ENCODE peak calls at places on chromosomes 2 and 18, in four cellular contexts. V is SIG-M5, J is T-cell, K is right cardiac atrium. U is an unnamed sample.

GRCh38 chr2:28274911-28275685 is 117.6 kb upstream of the FOSL2 start:
- DNase-seq in V (peak; percentile 33), J (no peak), K (no peak), U (peak; percentile 97)

GRCh38 chr2:31429759-31430438 is 15.4 kb upstream of the XDH start:
- DNase-seq in V (no peak), K (no peak), J (no peak), U (peak; percentile 69)

GRCh38 chr18:64100136-64100922 is 48.6 kb downstream of the LINC00305 start:
- DNase-seq in J (no peak), K (no peak), V (no peak), U (no peak)

GRCh38 chr2:57669570-57669969 is 377.0 kb upstream of the VRK2 start:
- DNase-seq in V (no peak), K (no peak), J (no peak), U (no peak)

GRCh38 chr18:10591891-10592290 is 66.1 kb downstream of the NAPG start:
- DNase-seq in K (no peak), J (no peak), V (no peak), U (no peak)

GRCh38 chr2:86251840-86252266 is 52.6 kb downstream of the MRPL35 start:
- DNase-seq in J (no peak), K (peak; percentile 73), V (no peak), U (no peak)

GRCh38 chr18:48667276-48668254 is 128.7 kb downstream of the CTIF start:
- DNase-seq in K (no peak), J (no peak), V (no peak), U (no peak)

GRCh38 chr2:38600242-38600891 is 2.4 kb downstream of the HNRNPLL start:
- DNase-seq in V (no peak), K (peak; percentile 55), J (no peak), U (peak; percentile 27)

GRCh38 chr2:229733606-229734205 is 19.4 kb upstream of the DNER start:
- DNase-seq in V (no peak), K (no peak), J (no peak), U (no peak)

GRCh38 chr2:161681043-161681442 is 56.8 kb downstream of the SLC4A10 start:
- DNase-seq in V (no peak), K (no peak), J (no peak), U (peak; percentile 1)

GRCh38 chr2:196315388-196316049 is 144.1 kb upstream of the STK17B start:
- DNase-seq in J (no peak), V (no peak), K (no peak), U (peak; percentile 55)

GRCh38 chr2:182061739-182062138 is 76.1 kb downstream of the PPP1R1C start:
- DNase-seq in K (no peak), V (no peak), J (no peak), U (no peak)

GRCh38 chr2:5253263-5253662 is 438.9 kb upstream of the SOX11 start:
- DNase-seq in J (no peak), V (no peak), K (no peak), U (no peak)

GRCh38 chr18:22709288-22710060 is 223.7 kb upstream of the RBBP8 start:
- DNase-seq in V (no peak), K (no peak), J (no peak), U (no peak)

GRCh38 chr2:198055726-198056125 is 251.3 kb downstream of the PLCL1 start:
- DNase-seq in J (no peak), K (no peak), V (no peak), U (no peak)

GRCh38 chr2:79219383-79219988 is 59.9 kb upstream of the REG3A start:
- DNase-seq in J (no peak), V (no peak), K (no peak), U (peak; percentile 10)

GRCh38 chr2:186515376-186515775 is 29.3 kb downstream of the ZC3H15 start:
- DNase-seq in V (no peak), J (no peak), K (no peak), U (no peak)

GRCh38 chr2:37652199-37652640 is 19.2 kb downstream of the CDC42EP3 start:
- DNase-seq in K (no peak), J (no peak), V (no peak), U (peak; percentile 96)

GRCh38 chr2:67255933-67256615 is 141.1 kb upstream of the ETAA1 start:
- DNase-seq in K (no peak), V (no peak), J (no peak), U (no peak)

GRCh38 chr2:201644001-201644400 is 698 bp upstream of the TMEM237 start:
- DNase-seq in V (no peak), J (no peak), K (no peak), U (peak; percentile 49)

GRCh38 chr2:168614291-168615018 is 158.4 kb downstream of the CERS6 start:
- DNase-seq in J (no peak), K (no peak), V (no peak), U (peak; percentile 5)

GRCh38 chr2:166230024-166230723 is 102.4 kb upstream of the SCN1A start:
- DNase-seq in K (no peak), J (no peak), V (no peak), U (no peak)

U was measured in Daoy.